ENCODE peak calls at places on chromosomes 6 and 20, in seven cellular contexts. I, N, E, Z, O, J and Q are unnamed samples.

GRCh38 chr6:119174879-119175817 is 96.7 kb upstream of the FAM184A start:
- DNase-seq in I (peak), N (no peak), E (no peak), Z (no peak), O (no peak), J (no peak), Q (no peak)

GRCh38 chr20:63518351-63518861 is 2.2 kb upstream of the PPDPF start:
- DNase-seq in I (no peak), N (no peak), E (no peak), Z (no peak), O (no peak), J (no peak), Q (no peak)

GRCh38 chr6:89281779-89282246 is 33.3 kb downstream of the GABRR2 start:
- DNase-seq in I (peak), N (peak), E (peak), Z (peak), O (peak), J (peak), Q (peak)

GRCh38 chr20:57713505-57713903 is 3.7 kb upstream of the PMEPA1 start:
- DNase-seq in I (no peak), N (no peak), E (no peak), Z (no peak), O (no peak), J (no peak), Q (peak)

GRCh38 chr6:45438849-45439406 is 61.2 kb upstream of the SUPT3H start:
- DNase-seq in I (peak), N (peak), E (no peak), Z (peak), O (no peak), J (no peak), Q (peak)

GRCh38 chr6:156167289-156168076 is 609.7 kb upstream of the ARID1B start:
- DNase-seq in I (peak), N (no peak), E (no peak), Z (no peak), O (no peak), J (no peak), Q (no peak)

GRCh38 chr6:132235596-132236280 is 165.5 kb downstream of the MOXD1 start:
- DNase-seq in I (no peak), N (no peak), E (no peak), Z (no peak), O (no peak), J (no peak), Q (no peak)

GRCh38 chr6:137010138-137010718 is 34.5 kb downstream of the IL20RA start:
- DNase-seq in I (no peak), N (no peak), E (no peak), Z (no peak), O (no peak), J (no peak), Q (no peak)

GRCh38 chr20:5376228-5376627 is 59.5 kb upstream of the PROKR2 start:
- DNase-seq in I (no peak), N (no peak), E (no peak), Z (no peak), O (no peak), J (no peak), Q (no peak)

GRCh38 chr6:71394001-71394432 is 105.4 kb downstream of the OGFRL1 start:
- DNase-seq in I (no peak), N (no peak), E (no peak), Z (no peak), O (peak), J (no peak), Q (no peak)

GRCh38 chr6:133198725-133199124 is 42.4 kb upstream of the EYA4 start:
- DNase-seq in I (no peak), N (peak), E (no peak), Z (no peak), O (peak), J (no peak), Q (no peak)

GRCh38 chr20:52895662-52896061 is 76.5 kb upstream of the TSHZ2 start:
- DNase-seq in I (no peak), N (no peak), E (no peak), Z (no peak), O (no peak), J (no peak), Q (no peak)

GRCh38 chr6:155882527-155883333 is 427.1 kb upstream of the NOX3 start:
- DNase-seq in I (peak), N (no peak), E (no peak), Z (no peak), O (no peak), J (no peak), Q (no peak)

GRCh38 chr6:30885481-30885998 is 1.2 kb downstream of the DDR1 start:
- DNase-seq in I (no peak), N (no peak), E (peak), Z (peak), O (peak), J (no peak), Q (no peak)

GRCh38 chr6:157187182-157188093 is 135.9 kb downstream of the TMEM242 start:
- DNase-seq in I (peak), N (no peak), E (peak), Z (no peak), O (no peak), J (no peak), Q (no peak)

GRCh38 chr20:45268531-45268930 is 14.2 kb upstream of the SLPI start:
- DNase-seq in I (no peak), N (no peak), E (no peak), Z (no peak), O (no peak), J (no peak), Q (no peak)

GRCh38 chr6:163706688-163707087 is 292.2 kb downstream of the QKI start:
- DNase-seq in I (no peak), N (no peak), E (no peak), Z (no peak), O (no peak), J (no peak), Q (no peak)

GRCh38 chr6:49551866-49552129 is 1.3 kb downstream of the C6orf141 start:
- DNase-seq in I (no peak), N (no peak), E (no peak), Z (no peak), O (no peak), J (no peak), Q (no peak)

GRCh38 chr6:4819706-4820283 is 43.6 kb downstream of the CDYL start:
- DNase-seq in I (no peak), N (no peak), E (no peak), Z (no peak), O (no peak), J (no peak), Q (no peak)
- TF ChIP-seq POLR2A in I (no peak), N (no peak), E (no peak), Z (no peak), O (no peak), J (no peak), Q (no peak)

GRCh38 chr6:143515766-143516355 is 4.3 kb upstream of the FUCA2 start:
- DNase-seq in I (no peak), N (no peak), E (no peak), Z (no peak), O (no peak), J (no peak), Q (no peak)
- TF ChIP-seq MAX in I (no peak), N (no peak), E (no peak), Z (no peak), O (no peak), J (no peak), Q (no peak)

GRCh38 chr6:11093591-11094410 is at the start of gene SMIM13:
- DNase-seq in I (peak), N (peak), E (peak), Z (peak), O (peak), J (peak), Q (peak)
- TF ChIP-seq POLR2A in I (peak), N (peak), E (peak), Z (peak), O (peak), J (peak), Q (peak)

GRCh38 chr6:159595173-159595572 is 97.9 kb downstream of the SOD2 start:
- DNase-seq in I (peak), N (peak), E (no peak), Z (no peak), O (peak), J (no peak), Q (no peak)
- TF ChIP-seq MAX in I (no peak), N (peak), E (no peak), Z (no peak), O (no peak), J (no peak), Q (no peak)

GRCh38 chr6:42978793-42979522 is at the start of gene PEX6:
- DNase-seq in I (peak), N (peak), E (peak), Z (peak), O (peak), J (peak), Q (peak)
- TF ChIP-seq POLR2A in I (peak), N (peak), E (peak), Z (peak), O (peak), J (peak), Q (peak)